ENCODE peak calls at places on chromosome 1, in five cellular contexts. K, S, F, T and Q are unnamed samples.

GRCh38 chr1:33256335-33256700 is at the start of gene ZNF362:
- DNase-seq in K (peak; percentile 99), S (no peak), F (peak; percentile 80), T (peak; percentile 65), Q (peak; percentile 29)

GRCh38 chr1:67655581-67655980 is 29.4 kb upstream of the GADD45A start:
- DNase-seq in K (no peak), S (no peak), F (no peak), T (no peak), Q (no peak)

GRCh38 chr1:30684881-30685795 is 38.2 kb downstream of the MATN1 start:
- DNase-seq in K (no peak), S (no peak), F (peak; percentile 66), T (peak; percentile 28), Q (no peak)

GRCh38 chr1:41621791-41622190 is 137.3 kb upstream of the EDN2 start:
- DNase-seq in K (peak; percentile 36), S (no peak), F (no peak), T (no peak), Q (no peak)

GRCh38 chr1:29409616-29410015 is 173.3 kb downstream of the PTPRU start:
- DNase-seq in K (no peak), S (no peak), F (no peak), T (no peak), Q (no peak)

GRCh38 chr1:205091043-205091740 is 6.9 kb upstream of the TMEM81 start:
- DNase-seq in K (no peak), S (no peak), F (no peak), T (no peak), Q (no peak)

GRCh38 chr1:180116964-180117763 is 37.5 kb upstream of the QSOX1 start:
- DNase-seq in K (peak; percentile 71), S (no peak), F (peak; percentile 58), T (peak; percentile 22), Q (no peak)

GRCh38 chr1:18818036-18818435 is 41.4 kb downstream of the TAS1R2 start:
- DNase-seq in K (no peak), S (no peak), F (peak; percentile 13), T (no peak), Q (no peak)

GRCh38 chr1:180098242-180098995 is 56.2 kb upstream of the QSOX1 start:
- DNase-seq in K (peak; percentile 17), S (peak; percentile 28), F (no peak), T (no peak), Q (no peak)

GRCh38 chr1:159197767-159198557 is 6.7 kb upstream of the ACKR1 start:
- DNase-seq in K (peak; percentile 92), S (peak; percentile 12), F (peak; percentile 71), T (peak; percentile 25), Q (peak; percentile 33)

GRCh38 chr1:1677718-1678580 is 14.6 kb downstream of the SLC35E2B start:
- DNase-seq in K (peak; percentile 71), S (no peak), F (no peak), T (no peak), Q (no peak)

GRCh38 chr1:230681599-230681998 is 32.3 kb downstream of the AGT start:
- DNase-seq in K (no peak), S (peak; percentile 44), F (no peak), T (no peak), Q (peak; percentile 6)

GRCh38 chr1:109625176-109625575 is 5.5 kb downstream of the AMPD2 start:
- DNase-seq in K (no peak), S (no peak), F (no peak), T (no peak), Q (no peak)

GRCh38 chr1:55781944-55782482 is 566.8 kb upstream of the USP24 start:
- DNase-seq in K (peak; percentile 58), S (peak; percentile 57), F (no peak), T (no peak), Q (no peak)

GRCh38 chr1:199226163-199226562 is 587.3 kb downstream of the PTPRC start:
- DNase-seq in K (peak; percentile 71), S (no peak), F (no peak), T (no peak), Q (no peak)

GRCh38 chr1:8211620-8212442 is 106.1 kb upstream of the SLC45A1 start:
- DNase-seq in K (peak; percentile 90), S (peak; percentile 95), F (peak; percentile 57), T (no peak), Q (no peak)